ENCODE peak calls at places on chromosomes 4 and X, in four cellular contexts. D is lung; X is CD8-positive, alpha-beta T cell; R is fibroblast of lung. N is an unnamed sample.

GRCh38 chr4:117874241-117874640 is 160.0 kb upstream of the NDST3 start:
- DNase-seq in D (no peak), X (no peak), R (no peak), N (no peak)

GRCh38 chr4:89305712-89306437 is 1.7 kb downstream of the GPRIN3 start:
- DNase-seq in D (no peak), X (no peak), R (peak; percentile 31), N (peak; percentile 64)

GRCh38 chr4:173227753-173228152 is 59.1 kb downstream of the GALNT7 start:
- DNase-seq in D (no peak), X (no peak), R (no peak), N (no peak)

GRCh38 chr4:79476196-79476595 is 68.2 kb upstream of the GK2 start:
- DNase-seq in D (no peak), X (no peak), R (no peak), N (no peak)

GRCh38 chrX:55484948-55485347 is 4.7 kb downstream of the USP51 start:
- DNase-seq in D (no peak), X (no peak), R (no peak), N (no peak)

GRCh38 chr4:55409468-55410171 is 13.9 kb downstream of the TMEM165 start:
- DNase-seq in D (no peak), X (no peak), R (peak; percentile 52), N (no peak)

GRCh38 chr4:113981591-113981990 is 2.1 kb upstream of the ARSJ start:
- DNase-seq in D (no peak), X (no peak), R (peak; percentile 31), N (no peak)

GRCh38 chr4:11497212-11497806 is 68.6 kb upstream of the HS3ST1 start:
- DNase-seq in D (no peak), X (no peak), R (no peak), N (no peak)

GRCh38 chrX:2500091-2500680 is 590 bp downstream of the DHRSX start:
- DNase-seq in D (no peak), X (peak; percentile 9), R (peak; percentile 57), N (peak; percentile 13)

GRCh38 chr4:123977623-123978022 is 581.0 kb downstream of the SPRY1 start:
- DNase-seq in D (no peak), X (no peak), R (peak; percentile 71), N (no peak)

GRCh38 chr4:17556498-17556897 is 20.5 kb upstream of the LAP3 start:
- DNase-seq in D (no peak), X (no peak), R (no peak), N (no peak)

GRCh38 chr4:29581469-29581868 is 1138.7 kb upstream of the PCDH7 start:
- DNase-seq in D (no peak), X (no peak), R (peak; percentile 39), N (no peak)

GRCh38 chr4:8730681-8731080 is 138.1 kb downstream of the CPZ start:
- DNase-seq in D (no peak), X (no peak), R (no peak), N (no peak)

GRCh38 chr4:168432419-168433146 is 47.7 kb downstream of the DDX60L start:
- DNase-seq in D (no peak), X (no peak), R (no peak), N (no peak)

GRCh38 chr4:148345509-148345908 is 96.7 kb downstream of the NR3C2 start:
- DNase-seq in D (no peak), X (no peak), R (no peak), N (no peak)

GRCh38 chr4:24564488-24564887 is 19.9 kb downstream of the DHX15 start:
- DNase-seq in D (no peak), X (no peak), R (peak; percentile 56), N (no peak)

GRCh38 chr4:102321260-102321991 is 23.9 kb downstream of the SLC39A8 start:
- DNase-seq in D (no peak), X (no peak), R (no peak), N (no peak)
- H3K27ac ChIP-seq in D (no peak overlapping the region), X (no peak overlapping the region), R (no peak overlapping the region), N (no peak overlapping the region)

DNA sequence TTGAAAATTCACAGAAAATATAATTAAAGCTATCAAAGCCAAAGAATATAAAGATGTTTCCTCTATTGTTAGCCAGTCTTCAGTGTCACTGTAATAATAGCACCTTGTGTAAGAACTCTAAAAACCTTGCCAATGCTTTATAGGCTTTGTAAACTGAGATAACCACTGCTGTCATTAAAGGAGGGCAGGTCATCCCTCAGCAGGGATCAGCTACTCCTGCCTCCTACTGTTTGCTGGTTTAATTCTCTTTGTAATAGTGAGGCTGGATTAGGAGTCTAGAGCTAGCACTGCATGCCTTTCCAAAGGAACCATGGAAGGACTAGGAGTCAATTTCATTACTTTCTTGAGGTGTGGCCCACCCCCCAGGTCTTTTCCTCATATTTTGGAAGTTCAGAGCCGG is 46.2 kb downstream of the FHIP1A start:
- DNase-seq in D (no peak), X (no peak), R (no peak), N (no peak)
- H3K27ac ChIP-seq in D (no peak overlapping the region), X (no peak overlapping the region), R (no peak overlapping the region), N (no peak overlapping the region)

DNA sequence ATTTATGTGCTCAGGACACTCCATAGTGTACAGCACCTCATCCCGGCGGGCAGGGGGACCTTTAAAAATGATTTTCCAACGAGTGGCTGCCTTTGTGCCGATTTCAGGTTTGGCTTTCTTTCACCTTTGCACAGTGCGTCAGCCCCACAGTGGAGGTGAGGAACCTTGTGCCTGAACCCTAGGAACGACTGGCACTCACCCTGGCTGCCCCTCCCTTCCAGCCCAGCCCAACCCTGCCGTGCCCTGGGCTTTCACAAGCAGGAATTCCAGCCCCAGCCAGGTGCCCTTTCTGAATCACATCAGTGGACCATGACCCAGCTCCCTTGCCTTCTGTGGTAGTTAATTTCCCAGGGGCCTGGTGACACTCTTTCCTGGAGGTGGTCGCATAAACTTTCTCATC is 1.3 kb downstream of the TMEM164 start:
- DNase-seq in D (peak; percentile 55), X (no peak), R (no peak), N (no peak)
- H3K27ac ChIP-seq in D (peak overlapping the region; percentile 49), X (no peak overlapping the region), R (no peak overlapping the region), N (no peak overlapping the region)

GRCh38 chr4:70518716-70519115 is 347 bp downstream of the AMTN start:
- DNase-seq in D (no peak), X (no peak), R (peak; percentile 12), N (no peak)

GRCh38 chr4:70518269-70518668 is at the start of gene AMTN:
- DNase-seq in D (no peak), X (no peak), R (no peak), N (no peak)

DNA sequence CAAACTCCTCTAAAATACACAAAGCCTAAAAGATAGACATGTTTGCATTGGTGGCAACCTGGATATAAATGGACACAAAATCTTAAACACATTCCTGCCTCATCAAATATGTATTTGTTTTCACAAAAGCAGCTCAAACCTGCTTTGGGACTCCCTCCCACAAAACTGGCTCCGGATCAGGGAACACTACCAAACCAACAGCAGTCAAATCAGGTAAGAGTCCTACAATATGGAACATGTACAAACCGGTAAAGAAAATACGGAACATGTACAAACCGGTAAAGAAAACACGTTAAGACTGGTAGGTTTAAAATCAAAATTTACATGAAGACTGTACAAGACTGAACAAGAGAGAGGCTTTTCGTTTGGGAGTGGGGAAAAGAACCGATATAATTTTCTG is 4.3 kb downstream of the AMTN start:
- DNase-seq in D (no peak), X (no peak), R (no peak), N (no peak)
- H3K27ac ChIP-seq in D (no peak overlapping the region), X (no peak overlapping the region), R (no peak overlapping the region), N (no peak overlapping the region)

DNA sequence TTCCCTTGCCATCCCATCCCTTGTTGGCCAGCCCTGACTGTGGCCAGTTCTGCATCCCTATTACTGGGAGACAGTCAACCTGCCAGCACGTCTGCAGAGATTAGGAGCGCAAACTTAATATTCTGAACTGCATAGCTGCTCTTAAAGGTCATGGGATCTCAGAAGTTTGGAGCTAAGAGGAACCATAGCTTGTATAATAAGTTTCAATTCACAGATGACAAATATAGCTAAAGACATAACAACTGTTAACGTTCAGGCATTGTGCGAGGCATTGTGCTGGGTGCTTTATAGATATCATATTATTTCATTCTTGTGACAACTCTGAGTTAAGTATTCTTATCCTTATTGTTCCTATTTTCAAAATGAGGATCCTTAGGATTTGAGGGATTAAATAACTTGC is 3.7 kb downstream of the SCARB2 start:
- DNase-seq in D (no peak), X (no peak), R (no peak), N (no peak)
- H3K27ac ChIP-seq in D (peak overlapping the region; percentile 40), X (no peak overlapping the region), R (peak overlapping the region; percentile 73), N (no peak overlapping the region)

DNA sequence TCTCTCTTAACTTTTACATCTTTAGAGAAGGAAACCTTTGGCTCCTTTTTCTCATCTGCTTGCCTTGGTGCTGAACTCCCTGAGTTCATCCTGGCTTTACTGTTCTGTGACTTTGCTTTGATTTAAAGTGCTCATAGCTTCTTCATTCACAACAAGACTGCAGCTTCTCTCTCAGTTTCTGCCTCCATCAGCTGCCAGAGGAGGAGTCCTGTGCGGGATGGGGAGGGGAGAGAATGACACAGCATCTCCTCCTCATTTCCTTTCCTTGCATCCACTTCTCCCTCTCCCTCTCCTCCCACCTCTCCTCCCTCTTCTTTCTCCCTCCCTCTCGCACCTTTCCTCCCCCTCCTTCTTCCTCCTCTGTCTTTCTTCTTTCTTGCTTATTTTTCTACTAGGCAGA is 42.0 kb downstream of the CBLL2 start:
- DNase-seq in D (no peak), X (no peak), R (no peak), N (no peak)
- H3K27ac ChIP-seq in D (no peak overlapping the region), X (no peak overlapping the region), R (no peak overlapping the region), N (no peak overlapping the region)

DNA sequence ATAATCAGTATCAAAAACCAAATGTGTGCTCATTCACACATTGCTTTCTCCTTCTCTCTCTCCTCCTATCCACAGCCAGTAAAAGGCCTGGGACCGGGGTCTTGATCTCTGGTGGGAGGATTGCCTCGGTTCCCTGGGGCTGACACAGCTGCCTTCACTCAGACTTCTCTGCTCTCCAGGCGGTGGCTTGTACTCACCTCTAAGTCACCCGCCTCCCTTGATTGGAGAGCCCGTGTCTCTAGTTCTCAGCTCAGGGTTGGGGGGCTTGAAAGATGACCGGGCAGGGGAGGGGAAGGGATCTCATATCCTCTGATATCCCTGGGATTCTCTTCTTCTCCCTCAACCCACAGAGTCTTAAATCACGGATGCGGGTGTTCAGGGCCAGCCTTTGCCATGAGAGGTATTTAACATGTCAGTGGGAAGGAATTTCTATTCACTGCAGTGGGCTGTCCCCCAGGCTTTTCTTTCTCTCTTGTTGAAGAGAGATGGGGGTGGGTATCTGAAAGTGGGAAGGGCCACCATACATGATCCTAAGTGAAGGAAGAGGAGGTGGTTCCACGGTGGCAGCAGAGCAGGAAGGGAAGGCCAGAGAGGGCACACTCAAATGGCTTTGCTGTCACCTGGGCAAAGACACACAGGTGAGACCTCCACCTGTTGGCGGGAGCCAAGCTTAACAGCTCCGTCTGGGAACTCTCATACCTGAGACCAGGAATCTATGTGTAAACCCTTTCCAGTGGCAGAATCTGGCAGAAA is 49.1 kb downstream of the RHOH start:
- DNase-seq in D (no peak), X (no peak), R (no peak), N (no peak)
- H3K27ac ChIP-seq in D (no peak overlapping the region), X (peak overlapping the region; percentile 52), R (no peak overlapping the region), N (peak overlapping the region; percentile 68)